ENCODE peak calls at places on chromosomes 3 and 15, in four cellular contexts. N is IMR-90; R is CD8-positive, alpha-beta memory T cell; T is transverse colon. U is an unnamed sample.
A peak's percentile ranks its signal among the peaks of the same experiment; 100 is the strongest.

GRCh38 chr3:40044487-40044886 is 235.1 kb downstream of the MYRIP start:
- DNase-seq in N (no peak), T (no peak), R (no peak), U (no peak)

GRCh38 chr3:128804017-128804816 is 75.2 kb upstream of the ACAD9 start:
- DNase-seq in T (no peak), N (peak; percentile 60), R (peak; percentile 22), U (no peak)

GRCh38 chr3:113557374-113557773 is 25.0 kb downstream of the SIDT1 start:
- DNase-seq in N (peak; percentile 21), R (no peak), T (no peak), U (no peak)

GRCh38 chr3:185948292-185948691 is 10.5 kb upstream of the TRA2B start:
- DNase-seq in R (no peak), N (no peak), T (no peak), U (no peak)

GRCh38 chr15:39213385-39213840 is 367.5 kb upstream of the THBS1 start:
- DNase-seq in T (no peak), N (peak; percentile 99), R (no peak), U (peak; percentile 66)

GRCh38 chr3:68059628-68060027 is 405.2 kb upstream of the SUCLG2 start:
- DNase-seq in N (no peak), T (no peak), R (no peak), U (no peak)

GRCh38 chr15:83098079-83098478 is 9.4 kb upstream of the TM6SF1 start:
- DNase-seq in R (no peak), T (no peak), N (no peak), U (no peak)

GRCh38 chr15:79067969-79068368 is 22.6 kb downstream of the RASGRF1 start:
- DNase-seq in T (no peak), N (no peak), R (no peak), U (no peak)

GRCh38 chr3:73210759-73211158 is 149.3 kb downstream of the EBLN2 start:
- DNase-seq in R (no peak), N (no peak), T (no peak), U (no peak)

GRCh38 chr15:75148293-75148692 is 53.4 kb upstream of the C15orf39 start:
- DNase-seq in R (no peak), T (no peak), N (no peak), U (no peak)

GRCh38 chr3:172070269-172070668 is 30.9 kb downstream of the FNDC3B start:
- DNase-seq in N (no peak), R (no peak), T (no peak), U (no peak)

GRCh38 chr3:32309653-32310242 is 71.3 kb downstream of the CMTM8 start:
- DNase-seq in R (no peak), N (no peak), T (no peak), U (no peak)

GRCh38 chr15:63928185-63928852 is 94.6 kb upstream of the HERC1 start:
- DNase-seq in T (no peak), N (no peak), R (no peak), U (no peak)

GRCh38 chr3:53243165-53243564 is 12.7 kb downstream of the TKT start:
- DNase-seq in R (no peak), N (no peak), T (no peak), U (peak; percentile 25)

GRCh38 chr15:73002509-73002908 is 49.8 kb upstream of the NEO1 start:
- DNase-seq in N (peak; percentile 97), T (no peak), R (no peak), U (no peak)

GRCh38 chr15:100098705-100099104 is 243.1 kb downstream of the ADAMTS17 start:
- DNase-seq in T (no peak), N (no peak), R (no peak), U (no peak)

GRCh38 chr3:115825046-115825445 is 201.7 kb downstream of the GAP43 start:
- DNase-seq in N (peak; percentile 80), R (no peak), T (no peak), U (no peak)

GRCh38 chr15:73633991-73634495 is 854 bp upstream of the NPTN start:
- DNase-seq in T (no peak), N (peak; percentile 96), R (no peak), U (no peak)

GRCh38 chr15:72782993-72783562 is 480 bp downstream of the ADPGK start:
- DNase-seq in R (peak; percentile 10), N (peak; percentile 27), T (peak; percentile 49), U (peak; percentile 56)

GRCh38 chr3:123595396-123595795 is 10.5 kb upstream of the HACD2 start:
- DNase-seq in T (no peak), N (no peak), R (no peak), U (no peak)

GRCh38 chr15:66611257-66612053 is 45.7 kb upstream of the LCTL start:
- DNase-seq in N (no peak), T (no peak), R (no peak), U (no peak)

GRCh38 chr3:31882895-31883294 is 98.2 kb downstream of the OSBPL10 start:
- DNase-seq in T (no peak), R (no peak), N (no peak), U (no peak)

GRCh38 chr15:37019479-37020433 is 80.6 kb downstream of the MEIS2 start:
- DNase-seq in T (no peak), N (peak; percentile 79), R (no peak), U (no peak)

GRCh38 chr3:149462653-149463052 is 11.8 kb upstream of the TM4SF4 start:
- DNase-seq in N (peak; percentile 49), R (no peak), T (no peak), U (no peak)

GRCh38 chr3:129936757-129937156 is 37.8 kb upstream of the TRH start:
- DNase-seq in R (peak; percentile 4), N (peak; percentile 28), T (peak; percentile 53), U (peak; percentile 93)

GRCh38 chr3:126077754-126078153 is 6.2 kb downstream of the SLC41A3 start:
- DNase-seq in N (no peak), R (no peak), T (no peak), U (no peak)

GRCh38 chr3:47949979-47950378 is 66.2 kb downstream of the MAP4 start:
- DNase-seq in T (no peak), R (no peak), N (no peak), U (no peak)

GRCh38 chr15:76056931-76057330 is 2.9 kb upstream of the TMEM266 start:
- DNase-seq in N (no peak), T (no peak), R (no peak), U (no peak)

GRCh38 chr3:12727481-12727880 is 31.6 kb downstream of the TMEM40 start:
- DNase-seq in R (no peak), T (no peak), N (no peak), U (no peak)

GRCh38 chr15:49135893-49136292 is 19.5 kb downstream of the COPS2 start:
- DNase-seq in T (no peak), R (no peak), N (peak; percentile 92), U (no peak)

GRCh38 chr3:177836671-177837070 is 639.4 kb upstream of the TBL1XR1 start:
- DNase-seq in R (no peak), T (no peak), N (no peak), U (no peak)

GRCh38 chr3:12338595-12339546 is 50.0 kb downstream of the PPARG start:
- DNase-seq in N (no peak), T (no peak), R (no peak), U (no peak)

DNA sequence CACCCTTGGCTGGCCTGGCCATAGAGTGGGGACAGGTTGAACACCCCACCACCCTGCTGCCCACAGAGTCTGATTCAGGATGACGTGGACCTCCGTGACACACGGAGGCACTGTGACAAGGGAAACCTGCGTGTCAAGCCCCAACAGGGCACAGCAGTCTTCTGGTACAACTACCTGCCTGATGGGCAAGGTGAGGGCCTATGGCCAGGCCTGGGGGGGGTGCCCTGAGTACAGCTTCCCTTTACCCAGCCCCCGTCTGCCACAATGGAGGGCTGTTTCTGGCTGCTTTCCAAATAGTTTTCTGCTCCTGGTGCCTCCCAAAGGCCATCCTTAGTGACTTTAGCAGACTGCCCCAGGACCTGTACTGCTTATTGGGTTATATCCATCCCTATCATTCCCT is 1.2 kb upstream of the WDR6 start:
- DNase-seq in R (no peak), T (no peak), N (no peak), U (no peak)
- H3K4me1 ChIP-seq in R (peaks cover 14% of the 10 kb centered on the region), T (peaks cover 12% of the 10 kb centered on the region), N (peaks cover 11% of the 10 kb centered on the region), U (peaks cover 17% of the 10 kb centered on the region)

DNA sequence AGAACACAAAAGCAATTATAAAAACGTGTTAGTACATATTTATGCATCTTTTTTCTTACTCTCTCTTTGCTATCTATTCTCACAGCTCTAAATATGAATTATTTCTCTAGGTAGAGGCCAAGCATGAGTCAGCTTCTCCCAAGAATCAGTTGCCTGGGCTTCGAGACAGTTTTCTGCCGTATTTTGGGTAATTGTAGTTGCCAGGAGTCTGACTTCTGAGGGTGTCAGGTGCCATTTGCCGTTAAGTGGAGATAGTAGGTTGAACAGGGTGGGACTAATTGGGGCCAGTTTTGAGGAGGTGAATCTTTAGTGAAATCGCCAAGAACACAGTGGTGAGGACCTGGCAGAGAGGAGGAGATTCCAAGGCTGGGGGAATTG is 7.8 kb upstream of the NRROS start:
- DNase-seq in T (no peak), N (no peak), R (no peak), U (no peak)
- H3K4me1 ChIP-seq in T (peaks cover 12% of the 10 kb centered on the region), N (peaks cover 2% of the 10 kb centered on the region), R (peaks cover 36% of the 10 kb centered on the region), U (no peaks in the 10 kb centered on the region)

GRCh38 chr15:33107950-33108349 is 86.6 kb downstream of the FMN1 start:
- DNase-seq in R (no peak), T (no peak), N (peak; percentile 54), U (no peak)
- H3K4me1 ChIP-seq in R (peaks cover 22% of the 10 kb centered on the region), T (peaks cover 18% of the 10 kb centered on the region), N (peaks cover 14% of the 10 kb centered on the region), U (no peaks in the 10 kb centered on the region)

GRCh38 chr3:170714151-170714550 is 128.3 kb upstream of the SLC7A14 start:
- DNase-seq in N (peak; percentile 82), R (no peak), T (no peak), U (no peak)

GRCh38 chr3:170712798-170713197 is 126.9 kb upstream of the SLC7A14 start:
- DNase-seq in T (no peak), N (no peak), R (no peak), U (no peak)

GRCh38 chr3:170713648-170714047 is 127.8 kb upstream of the SLC7A14 start:
- DNase-seq in T (no peak), N (no peak), R (no peak), U (no peak)

GRCh38 chr3:170711786-170712185 is 125.9 kb upstream of the SLC7A14 start:
- DNase-seq in R (no peak), T (no peak), N (no peak), U (no peak)

DNA sequence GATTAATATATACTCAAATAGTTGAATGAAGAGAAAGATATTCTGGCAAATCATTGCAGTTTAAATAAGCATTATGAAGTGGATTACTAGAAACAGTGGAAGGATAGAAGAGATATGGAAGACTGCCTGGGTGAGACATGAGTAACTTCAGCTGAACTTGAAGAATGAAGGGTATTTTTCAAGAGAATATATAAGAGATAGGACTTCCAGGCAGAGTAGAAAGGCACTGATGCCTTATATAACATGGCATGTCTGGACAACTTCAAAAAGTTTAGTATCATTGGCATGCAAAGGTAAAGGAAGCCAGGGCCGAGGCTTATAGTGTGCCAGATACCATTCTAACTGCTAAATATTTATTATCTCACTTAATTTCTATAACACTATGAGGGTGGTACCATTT is 126.5 kb upstream of the SLC7A14 start:
- DNase-seq in N (peak; percentile 41), R (no peak), T (no peak), U (no peak)
- H3K4me1 ChIP-seq in N (peaks cover 19% of the 10 kb centered on the region), R (no peaks in the 10 kb centered on the region), T (no peaks in the 10 kb centered on the region), U (no peaks in the 10 kb centered on the region)

GRCh38 chr15:80461370-80462060 is 57.3 kb downstream of the ARNT2 start:
- DNase-seq in N (no peak), T (no peak), R (no peak), U (no peak)
- H3K4me1 ChIP-seq in N (peaks cover 36% of the 10 kb centered on the region), T (no peaks in the 10 kb centered on the region), R (no peaks in the 10 kb centered on the region), U (peaks cover 51% of the 10 kb centered on the region)